ENCODE peak calls at places on chromosomes 7 and 10, in ten cellular contexts. Q, K, J, A, U, W, Y, F, R and V are unnamed samples.

GRCh38 chr10:105243825-105244224 is 602.7 kb downstream of the SORCS3 start:
- DNase-seq in A (no peak), K (no peak), R (no peak), U (no peak), W (no peak), Y (no peak), J (no peak), F (no peak), Q (no peak), V (no peak)

GRCh38 chr10:77526861-77527617 is 110.6 kb downstream of the KCNMA1 start:
- DNase-seq in A (no peak), Q (no peak), U (no peak), J (no peak), Y (no peak), F (no peak), R (no peak), K (no peak), W (no peak), V (no peak)

GRCh38 chr10:84348431-84348830 is 20.0 kb downstream of the CCSER2 start:
- DNase-seq in J (no peak), U (no peak), W (no peak), K (peak; percentile 73), Q (no peak), A (no peak), R (no peak), Y (no peak), F (no peak), V (no peak)

GRCh38 chr7:85686410-85687181 is 499.7 kb upstream of the SEMA3D start:
- DNase-seq in W (no peak), R (no peak), Q (no peak), A (no peak), U (no peak), K (peak; percentile 3), F (no peak), J (no peak), Y (no peak), V (peak; percentile 17)

GRCh38 chr7:141480953-141481352 is 70.3 kb upstream of the AGK start:
- DNase-seq in R (no peak), J (no peak), K (no peak), U (no peak), Y (no peak), Q (no peak), A (no peak), F (no peak), W (no peak), V (peak; percentile 10)

GRCh38 chr7:29924006-29924405 is 65.6 kb downstream of the SCRN1 start:
- DNase-seq in K (no peak), J (no peak), F (no peak), Q (no peak), U (no peak), Y (no peak), R (no peak), A (no peak), W (no peak), V (no peak)

GRCh38 chr10:5894873-5895272 is 4.8 kb downstream of the FBH1 start:
- DNase-seq in R (peak; percentile 59), J (no peak), Y (no peak), W (no peak), Q (no peak), K (no peak), A (no peak), F (no peak), U (no peak), V (no peak)

GRCh38 chr7:27918503-27918902 is 178.5 kb downstream of the TAX1BP1 start:
- DNase-seq in J (peak; percentile 38), W (no peak), Q (no peak), K (no peak), A (no peak), Y (no peak), F (no peak), R (no peak), U (no peak), V (no peak)

GRCh38 chr10:62130948-62131347 is 137.7 kb downstream of the RTKN2 start:
- DNase-seq in W (no peak), Y (no peak), R (no peak), F (peak; percentile 74), A (no peak), Q (no peak), K (peak; percentile 97), J (no peak), U (no peak), V (no peak)

GRCh38 chr10:5818894-5819293 is 5.7 kb upstream of the GDI2 start:
- DNase-seq in K (no peak), R (no peak), U (no peak), J (peak; percentile 48), F (no peak), Q (peak; percentile 36), A (no peak), Y (no peak), W (no peak), V (no peak)

GRCh38 chr10:120455606-120456005 is 1.4 kb upstream of the PLPP4 start:
- DNase-seq in K (no peak), A (no peak), U (no peak), F (no peak), Y (no peak), J (no peak), R (no peak), W (no peak), Q (no peak), V (no peak)

GRCh38 chr10:79305988-79306387 is 41.3 kb upstream of the PPIF start:
- DNase-seq in U (no peak), K (no peak), Y (no peak), A (no peak), J (no peak), F (no peak), R (peak; percentile 14), Q (no peak), W (peak; percentile 12), V (no peak)

GRCh38 chr7:136953386-136953785 is 84.9 kb downstream of the CHRM2 start:
- DNase-seq in U (no peak), J (no peak), W (no peak), Q (no peak), A (no peak), K (peak; percentile 64), R (no peak), F (peak; percentile 66), Y (no peak), V (no peak)

GRCh38 chr7:49483142-49483541 is 290.3 kb upstream of the VWC2 start:
- DNase-seq in Q (no peak), R (no peak), U (no peak), W (no peak), A (no peak), F (no peak), J (peak; percentile 46), K (no peak), Y (no peak), V (peak; percentile 5)

GRCh38 chr10:35449944-35450343 is 113.6 kb downstream of the CCNY start:
- DNase-seq in K (no peak), A (no peak), W (no peak), J (no peak), Q (no peak), R (no peak), F (no peak), U (no peak), Y (no peak), V (no peak)

GRCh38 chr10:70658582-70659136 is 13.6 kb upstream of the ADAMTS14 start:
- DNase-seq in U (no peak), A (no peak), Y (no peak), R (no peak), J (no peak), W (no peak), K (no peak), Q (no peak), F (no peak), V (no peak)

GRCh38 chr7:32079530-32079929 is 9.3 kb upstream of the PDE1C start:
- DNase-seq in A (no peak), J (no peak), K (no peak), Y (no peak), Q (no peak), W (no peak), R (peak; percentile 49), F (no peak), U (no peak), V (no peak)

GRCh38 chr7:18347170-18347569 is 148.4 kb upstream of the HDAC9 start:
- DNase-seq in J (peak; percentile 21), W (no peak), K (no peak), A (no peak), Y (no peak), F (no peak), Q (no peak), R (no peak), U (no peak), V (no peak)

GRCh38 chr10:13366891-13367290 is 18.8 kb upstream of the SEPHS1 start:
- DNase-seq in Q (no peak), R (no peak), Y (no peak), K (no peak), F (no peak), W (no peak), J (no peak), A (no peak), U (no peak), V (no peak)

GRCh38 chr10:97593423-97593822 is 3.9 kb downstream of the C10orf62 start:
- DNase-seq in R (no peak), F (no peak), W (no peak), Y (no peak), U (no peak), K (peak; percentile 65), Q (no peak), A (no peak), J (no peak), V (no peak)

GRCh38 chr10:29228586-29228985 is 60.3 kb upstream of the LYZL1 start:
- DNase-seq in A (no peak), Q (no peak), K (no peak), J (no peak), U (no peak), F (no peak), Y (no peak), R (no peak), W (no peak), V (no peak)

GRCh38 chr10:127922675-127923366 is 15.9 kb downstream of the PTPRE start:
- DNase-seq in Q (peak; percentile 45), A (no peak), U (no peak), Y (no peak), R (peak; percentile 82), F (no peak), J (no peak), K (peak; percentile 62), W (no peak), V (no peak)

GRCh38 chr10:101063162-101063525 is 1.4 kb downstream of the KAZALD1 start:
- DNase-seq in K (no peak), J (no peak), R (no peak), U (no peak), Y (no peak), W (no peak), F (no peak), Q (peak; percentile 76), A (no peak), V (peak; percentile 42)

GRCh38 chr7:118918556-118918955 is 694.1 kb downstream of the ANKRD7 start:
- DNase-seq in U (peak; percentile 42), J (peak; percentile 59), K (peak; percentile 14), F (no peak), Y (no peak), A (no peak), R (no peak), W (no peak), Q (no peak), V (no peak)